ENCODE peak calls at places on chromosomes 5 and 9, in six cellular contexts. Y, K, D, J, O and E are unnamed samples.

GRCh38 chr5:61245936-61246335 is 83.7 kb upstream of the SMIM15 start:
- DNase-seq in D (no peak), O (no peak), J (no peak), K (no peak), Y (no peak), E (no peak)

GRCh38 chr9:100150209-100150608 is 51.2 kb downstream of the INVS start:
- DNase-seq in O (no peak), Y (no peak), K (no peak), J (no peak), D (no peak), E (no peak)

GRCh38 chr5:95317085-95317484 is 32.2 kb upstream of the MCTP1 start:
- DNase-seq in O (no peak), K (no peak), J (no peak), D (no peak), Y (no peak), E (no peak)

GRCh38 chr9:123569343-123569694 is 213.3 kb downstream of the CRB2 start:
- DNase-seq in K (no peak), D (no peak), Y (no peak), O (no peak), J (no peak), E (no peak)

GRCh38 chr9:77956555-77956954 is 75.1 kb downstream of the GNAQ start:
- DNase-seq in D (no peak), J (no peak), Y (no peak), O (no peak), K (no peak), E (peak)

GRCh38 chr5:116834796-116835515 is 260.3 kb upstream of the SEMA6A start:
- DNase-seq in K (no peak), J (no peak), D (no peak), Y (peak), O (no peak), E (no peak)

GRCh38 chr5:127409236-127409921 is 108.1 kb upstream of the PRRC1 start:
- DNase-seq in K (no peak), J (no peak), Y (no peak), O (no peak), D (no peak), E (no peak)

GRCh38 chr5:141958773-141959172 is 771 bp upstream of the PCDH12 start:
- DNase-seq in O (no peak), K (peak), Y (no peak), J (no peak), D (no peak), E (no peak)

GRCh38 chr5:118520771-118521415 is 467.5 kb downstream of the DTWD2 start:
- DNase-seq in O (no peak), K (no peak), Y (no peak), J (no peak), D (no peak), E (no peak)

GRCh38 chr9:38708759-38709158 is 11.2 kb downstream of the FAM240B start:
- DNase-seq in D (no peak), Y (no peak), J (no peak), K (no peak), O (no peak), E (no peak)

GRCh38 chr9:114072181-114073140 is 5.6 kb downstream of the AMBP start:
- DNase-seq in O (no peak), J (no peak), K (no peak), D (no peak), Y (no peak), E (peak)

GRCh38 chr5:126414874-126415502 is 8.2 kb upstream of the GRAMD2B start:
- DNase-seq in J (no peak), D (no peak), O (no peak), K (no peak), Y (no peak), E (no peak)

GRCh38 chr9:93184439-93185221 is 691 bp downstream of the WNK2 start:
- DNase-seq in D (no peak), Y (no peak), J (no peak), O (no peak), K (peak), E (no peak)

GRCh38 chr9:137672907-137673791 is 54.3 kb downstream of the EHMT1 start:
- DNase-seq in J (peak), O (peak), Y (peak), K (no peak), D (peak), E (no peak)

GRCh38 chr9:109167716-109168115 is 667 bp upstream of the FRRS1L start:
- DNase-seq in K (no peak), J (no peak), Y (no peak), D (no peak), O (no peak), E (no peak)

GRCh38 chr5:142618125-142618524 is 67.8 kb downstream of the FGF1 start:
- DNase-seq in Y (no peak), D (no peak), O (no peak), K (no peak), J (no peak), E (no peak)

GRCh38 chr9:123083680-123084079 is 50.2 kb downstream of the GPR21 start:
- DNase-seq in Y (no peak), J (no peak), D (no peak), O (no peak), K (no peak), E (no peak)

GRCh38 chr9:7293091-7293490 is 506.5 kb downstream of the DMAC1 start:
- DNase-seq in J (no peak), O (no peak), D (no peak), Y (no peak), K (no peak), E (no peak)

DNA sequence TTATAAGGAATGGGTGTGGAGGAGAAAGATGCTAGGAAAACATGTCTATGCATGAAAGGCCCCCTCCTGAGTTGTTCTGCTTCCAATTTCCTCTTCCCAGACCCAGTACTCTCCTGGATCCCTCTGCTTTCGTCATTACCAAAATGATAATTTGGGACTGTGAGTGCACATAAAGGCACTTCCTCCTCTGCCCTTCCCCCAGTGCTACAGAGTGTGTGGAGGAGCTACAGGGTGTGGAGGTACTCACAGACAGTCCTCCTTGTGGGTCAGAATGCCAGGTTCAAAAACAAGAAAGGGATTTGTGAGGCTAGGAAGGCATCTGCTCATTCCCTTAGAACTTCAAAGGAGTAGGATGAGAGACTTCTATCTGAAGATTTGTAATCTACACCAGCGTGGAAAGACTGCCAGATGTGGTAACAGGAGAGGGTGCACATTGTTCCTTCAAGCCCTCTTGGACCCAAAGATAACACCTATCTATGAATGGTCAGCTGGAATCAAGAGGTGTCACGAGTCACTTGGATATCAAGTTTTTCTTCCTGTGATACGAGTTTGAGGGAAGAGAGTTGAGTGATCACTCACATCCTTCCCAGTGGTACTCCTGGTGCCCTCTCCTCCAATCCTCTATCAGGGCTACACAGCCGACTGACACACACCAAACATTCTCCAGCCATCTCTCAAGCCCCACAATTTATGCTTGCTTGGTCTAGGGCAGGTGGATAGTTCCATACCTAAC is 201.1 kb downstream of the EPB41L4A start:
- DNase-seq in J (peak), Y (no peak), D (no peak), O (no peak), K (no peak), E (no peak)
- TF ChIP-seq ZNF274 in J (no peak), Y (no peak), D (no peak), O (no peak), K (no peak), E (no peak)

GRCh38 chr9:14813336-14814020 is 90.9 kb upstream of the CER1 start:
- DNase-seq in D (no peak), O (no peak), K (no peak), J (no peak), Y (no peak), E (no peak)
- TF ChIP-seq YY1 in D (no peak), O (no peak), K (no peak), J (no peak), Y (no peak), E (no peak)

GRCh38 chr5:56610093-56610698 is 205.2 kb upstream of the MAP3K1 start:
- DNase-seq in Y (no peak), O (no peak), J (no peak), D (no peak), K (no peak), E (no peak)
- TF ChIP-seq ZNF274 in Y (no peak), O (no peak), J (no peak), D (no peak), K (no peak), E (no peak)

DNA sequence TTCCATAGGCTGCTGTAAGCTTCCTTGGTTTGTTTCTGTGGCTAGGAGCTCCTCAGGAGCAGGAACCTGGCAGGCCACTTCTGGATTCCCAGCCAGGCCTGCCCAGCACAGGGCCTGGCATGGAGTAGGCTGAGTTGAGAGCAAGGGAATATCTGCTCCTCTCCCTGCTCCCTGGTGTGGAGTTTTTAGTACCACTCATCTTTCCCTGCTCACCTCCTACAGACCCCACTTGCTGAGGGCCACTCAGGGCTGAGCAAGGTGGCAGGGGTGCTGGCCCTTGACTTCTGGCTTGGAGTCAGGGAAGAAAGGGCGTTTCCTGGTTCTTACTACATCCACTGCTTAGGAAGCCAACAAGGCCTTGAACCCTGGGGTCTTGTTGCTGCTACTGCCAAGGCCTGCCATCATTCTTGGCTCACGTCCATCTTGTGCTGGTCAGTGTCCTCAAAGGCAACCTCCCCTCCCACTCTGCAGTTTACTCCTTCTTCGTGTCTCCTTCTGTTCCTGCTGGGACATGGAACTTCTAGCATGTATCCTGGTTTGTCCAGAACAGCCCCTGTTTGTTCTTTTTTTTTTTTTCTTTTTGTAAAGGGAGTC is 54.9 kb downstream of the PSD2 start:
- DNase-seq in Y (no peak), J (no peak), O (no peak), D (no peak), K (no peak), E (no peak)
- TF ChIP-seq YY1 in Y (no peak), J (no peak), O (no peak), D (no peak), K (no peak), E (no peak)

GRCh38 chr5:55742778-55743177 is 4.9 kb downstream of the DDX4 start:
- DNase-seq in K (no peak), Y (no peak), O (no peak), D (no peak), J (no peak), E (no peak)
- TF ChIP-seq ZNF274 in K (no peak), Y (no peak), O (no peak), D (no peak), J (no peak), E (no peak)

GRCh38 chr5:1892685-1893445 is 10.1 kb upstream of the IRX4 start:
- DNase-seq in K (no peak), D (no peak), Y (no peak), O (no peak), J (no peak), E (no peak)

GRCh38 chr5:1893754-1894153 is 11.0 kb upstream of the IRX4 start:
- DNase-seq in K (no peak), J (no peak), Y (no peak), D (no peak), O (no peak), E (no peak)

GRCh38 chr5:1892211-1892610 is 9.5 kb upstream of the IRX4 start:
- DNase-seq in J (no peak), D (no peak), O (no peak), Y (no peak), K (no peak), E (no peak)

GRCh38 chr5:1895771-1896420 is 13.2 kb upstream of the IRX4 start:
- DNase-seq in O (no peak), Y (no peak), D (no peak), K (no peak), J (no peak), E (no peak)

GRCh38 chr5:1894243-1894642 is 11.5 kb upstream of the IRX4 start:
- DNase-seq in J (no peak), K (no peak), O (no peak), D (no peak), Y (no peak), E (no peak)
- TF ChIP-seq YY1 in J (no peak), K (no peak), O (no peak), D (no peak), Y (no peak), E (no peak)